ENCODE peak calls at places on chromosomes 12 and 14, in ten cellular contexts. J is foreskin fibroblast; U is T-helper 22 cell; O is NCI-H1105; X is MV-4-11; T is kidney tubule cell; R is RWPE1; Q is activated gamma-delta T cell treated with Interleukin-2 at 50 U/mL for 16 hours; Y is stimulated activated CD4-positive, alpha-beta T cell treated with anti-CD3 and anti-CD28 coated beads, Interleukin-1b, Interleukin-23, amount 100 ng/mL, for 24 hours; E is GM12865. P is an unnamed sample.

GRCh38 chr12:80195143-80195726 is 95.9 kb downstream of the OTOGL start:
- DNase-seq in J (peak), U (no peak), O (peak), X (no peak), T (peak), R (peak), Q (no peak), Y (no peak), E (peak), P (no peak)

GRCh38 chr12:101981868-101982267 is 79.9 kb downstream of the WASHC3 start:
- DNase-seq in J (no peak), U (no peak), O (no peak), X (no peak), T (no peak), R (no peak), Q (no peak), Y (no peak), E (no peak), P (no peak)

GRCh38 chr14:70809238-70810214 is at the start of gene MAP3K9:
- DNase-seq in J (peak), U (peak), O (peak), X (peak), T (peak), R (peak), Q (peak), Y (peak), E (peak), P (peak)

GRCh38 chr14:104105822-104106470 is 20.4 kb downstream of the ASPG start:
- DNase-seq in J (no peak), U (no peak), O (no peak), X (no peak), T (no peak), R (no peak), Q (no peak), Y (no peak), E (no peak), P (no peak)

GRCh38 chr12:49496417-49497360 is 42.1 kb upstream of the KCNH3 start:
- DNase-seq in J (no peak), U (no peak), O (no peak), X (no peak), T (no peak), R (no peak), Q (no peak), Y (no peak), E (no peak), P (no peak)

GRCh38 chr14:50396636-50397460 is at the start of gene CDKL1:
- DNase-seq in J (peak), U (peak), O (peak), X (peak), T (peak), R (peak), Q (peak), Y (peak), E (peak), P (peak)

GRCh38 chr14:71532349-71532748 is 399.9 kb upstream of the RGS6 start:
- DNase-seq in J (no peak), U (no peak), O (no peak), X (no peak), T (no peak), R (no peak), Q (no peak), Y (no peak), E (no peak), P (no peak)

GRCh38 chr14:59337151-59337611 is 128.0 kb downstream of the GPR135 start:
- DNase-seq in J (peak), U (no peak), O (no peak), X (peak), T (peak), R (no peak), Q (no peak), Y (no peak), E (no peak), P (peak)

GRCh38 chr14:91009501-91010152 is 50.8 kb downstream of the RPS6KA5 start:
- DNase-seq in J (no peak), U (no peak), O (no peak), X (peak), T (no peak), R (no peak), Q (no peak), Y (no peak), E (peak), P (no peak)

GRCh38 chr12:128449146-128449894 is 182.3 kb downstream of the TMEM132C start:
- DNase-seq in J (no peak), U (no peak), O (peak), X (no peak), T (peak), R (no peak), Q (no peak), Y (no peak), E (no peak), P (no peak)

GRCh38 chr12:12954361-12954760 is 2.4 kb upstream of the GPRC5D start:
- DNase-seq in J (peak), U (no peak), O (no peak), X (no peak), T (peak), R (no peak), Q (no peak), Y (no peak), E (no peak), P (no peak)

GRCh38 chr14:103516426-103517171 is 6.0 kb downstream of the CKB start:
- DNase-seq in J (no peak), U (no peak), O (no peak), X (no peak), T (no peak), R (no peak), Q (no peak), Y (no peak), E (no peak), P (peak)

GRCh38 chr12:51819851-51820720 is 28.4 kb downstream of the FIGNL2 start:
- DNase-seq in J (no peak), U (no peak), O (no peak), X (peak), T (no peak), R (no peak), Q (no peak), Y (no peak), E (peak), P (peak)

GRCh38 chr14:61543946-61544345 is 151.4 kb upstream of the HIF1A start:
- DNase-seq in J (no peak), U (no peak), O (no peak), X (no peak), T (no peak), R (no peak), Q (no peak), Y (no peak), E (no peak), P (no peak)

GRCh38 chr12:66550626-66551025 is 128.2 kb downstream of the GRIP1 start:
- DNase-seq in J (no peak), U (no peak), O (no peak), X (no peak), T (no peak), R (no peak), Q (no peak), Y (no peak), E (no peak), P (no peak)

GRCh38 chr14:90518941-90519256 is 122.1 kb downstream of the CALM1 start:
- DNase-seq in J (peak), U (peak), O (no peak), X (no peak), T (peak), R (no peak), Q (peak), Y (peak), E (peak), P (peak)

GRCh38 chr14:33352821-33353220 is 414.1 kb downstream of the NPAS3 start:
- DNase-seq in J (no peak), U (no peak), O (no peak), X (no peak), T (no peak), R (no peak), Q (no peak), Y (no peak), E (no peak), P (no peak)

GRCh38 chr14:90544971-90545370 is 148.1 kb downstream of the CALM1 start:
- DNase-seq in J (no peak), U (no peak), O (no peak), X (no peak), T (no peak), R (no peak), Q (no peak), Y (no peak), E (no peak), P (peak)

GRCh38 chr12:67482751-67483661 is 165.5 kb upstream of the DYRK2 start:
- DNase-seq in J (peak), U (peak), O (no peak), X (peak), T (peak), R (no peak), Q (peak), Y (no peak), E (peak), P (peak)

GRCh38 chr12:114976361-114976760 is 292.4 kb upstream of the TBX3 start:
- DNase-seq in J (peak), U (no peak), O (no peak), X (no peak), T (no peak), R (no peak), Q (no peak), Y (no peak), E (no peak), P (no peak)

GRCh38 chr12:104347374-104348075 is 44.0 kb downstream of the EID3 start:
- DNase-seq in J (peak), U (no peak), O (no peak), X (no peak), T (peak), R (no peak), Q (no peak), Y (no peak), E (no peak), P (no peak)

GRCh38 chr12:109010259-109010658 is 10.6 kb downstream of the SVOP start:
- DNase-seq in J (no peak), U (no peak), O (no peak), X (no peak), T (no peak), R (no peak), Q (no peak), Y (no peak), E (no peak), P (no peak)

GRCh38 chr14:101122855-101123129 is 219.3 kb upstream of the RTL1 start:
- DNase-seq in J (no peak), U (no peak), O (no peak), X (no peak), T (no peak), R (no peak), Q (no peak), Y (no peak), E (no peak), P (no peak)

GRCh38 chr12:79482323-79482722 is 208.4 kb downstream of the PAWR start:
- DNase-seq in J (no peak), U (no peak), O (no peak), X (no peak), T (no peak), R (no peak), Q (no peak), Y (no peak), E (no peak), P (no peak)

GRCh38 chr12:90290980-90291975 is 582.6 kb upstream of the ATP2B1 start:
- DNase-seq in J (no peak), U (no peak), O (no peak), X (no peak), T (no peak), R (no peak), Q (no peak), Y (no peak), E (no peak), P (no peak)

GRCh38 chr12:49990269-49990668 is 17.5 kb downstream of the AQP6 start:
- DNase-seq in J (peak), U (no peak), O (no peak), X (peak), T (no peak), R (no peak), Q (no peak), Y (no peak), E (no peak), P (no peak)

GRCh38 chr12:49059385-49060232 is 985 bp downstream of the KMT2D start:
- DNase-seq in J (peak), U (no peak), O (no peak), X (no peak), T (peak), R (peak), Q (no peak), Y (no peak), E (peak), P (no peak)

P was measured in lower lobe of right lung.